ENCODE peak calls at places on chromosomes 5 and 9, in six cellular contexts. T, F, O, X, Y and A are unnamed samples.

GRCh38 chr5:76345582-76345981 is 57.5 kb upstream of the IQGAP2 start:
- DNase-seq in F (no peak), O (no peak), Y (no peak), T (no peak), X (no peak), A (no peak)

GRCh38 chr5:163565931-163566608 is 60.7 kb downstream of the MAT2B start:
- DNase-seq in T (peak), O (no peak), X (peak), Y (peak), F (peak), A (no peak)

GRCh38 chr9:114033397-114034103 is 44.5 kb downstream of the AMBP start:
- DNase-seq in O (peak), Y (no peak), X (peak), T (no peak), F (no peak), A (peak)

GRCh38 chr5:112372543-112372942 is 46.5 kb downstream of the EPB41L4A start:
- DNase-seq in F (no peak), X (no peak), T (no peak), O (no peak), Y (no peak), A (no peak)

GRCh38 chr9:17695482-17695881 is 116.6 kb downstream of the SH3GL2 start:
- DNase-seq in Y (no peak), O (no peak), X (no peak), F (no peak), T (no peak), A (no peak)

GRCh38 chr9:115385383-115386122 is 267.6 kb upstream of the TNC start:
- DNase-seq in O (no peak), X (no peak), Y (no peak), T (no peak), F (no peak), A (no peak)

GRCh38 chr5:62093981-62094380 is 212.0 kb upstream of the KIF2A start:
- DNase-seq in F (no peak), Y (no peak), T (no peak), O (no peak), X (peak), A (no peak)

GRCh38 chr5:178247481-178248456 is 15.2 kb upstream of the PHYKPL start:
- DNase-seq in X (no peak), F (no peak), Y (no peak), T (no peak), O (no peak), A (no peak)

GRCh38 chr9:30075451-30076199 is 2308.8 kb upstream of the ACO1 start:
- DNase-seq in O (no peak), T (no peak), Y (no peak), X (peak), F (no peak), A (no peak)

GRCh38 chr5:37786855-37787254 is 53.0 kb downstream of the GDNF start:
- DNase-seq in T (no peak), X (peak), Y (peak), O (no peak), F (no peak), A (no peak)

GRCh38 chr9:79382468-79382867 is 189.3 kb upstream of the TLE4 start:
- DNase-seq in T (no peak), O (no peak), X (no peak), F (no peak), Y (no peak), A (no peak)

GRCh38 chr5:134267366-134268018 is 41.6 kb upstream of the PPP2CA start:
- DNase-seq in X (peak), T (no peak), F (no peak), O (no peak), Y (no peak), A (no peak)

GRCh38 chr9:84846501-84847323 is 177.2 kb downstream of the NTRK2 start:
- DNase-seq in Y (no peak), O (no peak), X (no peak), T (no peak), F (no peak), A (no peak)

GRCh38 chr9:70049672-70050271 is 6.1 kb downstream of the MAMDC2 start:
- DNase-seq in Y (peak), O (peak), T (peak), F (peak), X (peak), A (peak)

GRCh38 chr9:26502311-26502710 is 390.3 kb downstream of the CAAP1 start:
- DNase-seq in O (no peak), T (no peak), F (no peak), X (no peak), Y (no peak), A (no peak)

GRCh38 chr9:136453326-136453725 is 13.7 kb upstream of the INPP5E start:
- DNase-seq in Y (no peak), T (no peak), F (no peak), X (no peak), O (no peak), A (no peak)

GRCh38 chr9:68747043-68747533 is 42.0 kb downstream of the PIP5K1B start:
- DNase-seq in O (no peak), F (no peak), X (no peak), T (no peak), Y (no peak), A (no peak)

GRCh38 chr5:138975098-138975847 is 100.1 kb upstream of the LRRTM2 start:
- DNase-seq in F (peak), X (peak), Y (peak), O (peak), T (peak), A (no peak)

GRCh38 chr5:50963647-50964584 is 297.5 kb downstream of the PARP8 start:
- DNase-seq in Y (no peak), X (no peak), O (no peak), F (no peak), T (no peak), A (no peak)

GRCh38 chr5:128252794-128253193 is 169.2 kb downstream of the SLC12A2 start:
- DNase-seq in T (no peak), Y (peak), O (no peak), F (no peak), X (peak), A (no peak)

GRCh38 chr9:113219186-113219936 is 1.7 kb downstream of the FKBP15 start:
- DNase-seq in X (no peak), Y (no peak), F (no peak), O (no peak), T (no peak), A (no peak)

GRCh38 chr9:90789862-90790261 is 11.8 kb upstream of the SYK start:
- DNase-seq in X (no peak), T (no peak), Y (no peak), F (no peak), O (no peak), A (no peak)

GRCh38 chr5:85545129-85545528 is 1072.6 kb upstream of the COX7C start:
- DNase-seq in X (no peak), O (no peak), F (no peak), T (no peak), Y (no peak), A (no peak)

GRCh38 chr9:23702311-23702922 is 123.6 kb downstream of the ELAVL2 start:
- DNase-seq in X (no peak), F (no peak), O (no peak), T (no peak), Y (no peak), A (no peak)

GRCh38 chr9:23701291-23701690 is 124.7 kb downstream of the ELAVL2 start:
- DNase-seq in O (no peak), Y (no peak), F (no peak), X (no peak), T (no peak), A (no peak)

GRCh38 chr9:23707249-23707648 is 118.8 kb downstream of the ELAVL2 start:
- DNase-seq in F (no peak), T (no peak), X (no peak), Y (no peak), O (no peak), A (no peak)
- TF ChIP-seq CTCF in F (no peak), T (no peak), X (no peak), Y (no peak), O (no peak), A (no peak)

GRCh38 chr9:1052908-1053590 is 2.9 kb downstream of the DMRT2 start:
- DNase-seq in X (no peak), F (no peak), Y (no peak), T (no peak), O (no peak), A (no peak)

GRCh38 chr9:1052119-1052907 is 2.2 kb downstream of the DMRT2 start:
- DNase-seq in T (no peak), Y (no peak), X (no peak), O (no peak), F (no peak), A (no peak)

GRCh38 chr9:1049641-1050040 is 516 bp upstream of the DMRT2 start:
- DNase-seq in Y (no peak), O (no peak), X (no peak), F (peak), T (no peak), A (no peak)

GRCh38 chr9:1050125-1050895 is at the start of gene DMRT2:
- DNase-seq in O (peak), X (peak), T (peak), Y (peak), F (peak), A (no peak)

DNA sequence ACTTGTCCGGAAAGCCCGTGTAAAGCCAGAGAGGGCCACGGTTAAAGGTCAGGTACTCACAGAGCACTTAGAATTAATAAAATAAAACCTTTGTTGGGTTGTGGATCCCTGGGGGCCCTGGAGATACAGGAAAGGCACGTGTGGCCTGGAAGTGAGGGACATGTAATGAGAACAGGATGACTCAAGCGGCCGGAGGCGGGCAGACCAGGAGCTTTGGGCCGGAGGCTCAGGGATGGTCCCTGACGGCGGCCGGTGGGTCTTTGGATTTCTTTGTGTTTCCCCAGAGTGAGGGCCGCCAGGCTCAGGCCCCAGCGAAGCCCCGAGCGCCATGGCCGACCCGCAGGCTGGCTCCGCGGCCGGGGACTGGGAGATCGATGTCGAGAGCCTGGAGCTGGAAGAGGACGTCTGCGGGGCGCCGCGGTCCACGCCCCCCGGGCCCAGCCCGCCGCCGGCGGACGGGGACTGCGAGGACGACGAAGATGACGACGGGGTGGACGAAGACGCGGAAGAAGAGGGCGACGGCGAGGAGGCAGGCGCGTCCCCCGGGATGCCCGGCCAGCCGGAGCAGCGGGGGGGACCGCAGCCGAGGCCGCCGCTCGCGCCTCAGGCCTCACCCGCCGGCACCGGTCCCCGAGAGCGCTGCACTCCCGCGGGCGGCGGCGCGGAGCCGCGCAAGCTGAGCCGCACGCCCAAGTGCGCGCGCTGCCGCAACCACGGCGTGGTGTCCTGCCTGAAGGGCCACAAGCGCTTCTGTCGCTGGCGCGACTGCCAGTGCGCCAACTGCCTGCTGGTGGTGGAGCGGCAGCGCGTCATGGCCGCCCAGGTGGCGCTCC is 1.3 kb downstream of the DMRT2 start:
- DNase-seq in T (no peak), X (no peak), F (peak), O (no peak), Y (no peak), A (no peak)
- H3K4me3 ChIP-seq in T (peak), X (no peak), F (peak), O (peak), Y (peak), A (peak)

GRCh38 chr5:78632467-78632866 is 16.1 kb downstream of the LHFPL2 start:
- DNase-seq in Y (no peak), O (no peak), F (no peak), T (no peak), X (no peak), A (no peak)

GRCh38 chr5:78631931-78632330 is 16.6 kb downstream of the LHFPL2 start:
- DNase-seq in F (no peak), X (no peak), T (no peak), Y (no peak), O (no peak), A (no peak)

GRCh38 chr5:78636682-78637081 is 11.9 kb downstream of the LHFPL2 start:
- DNase-seq in T (no peak), F (no peak), Y (no peak), O (no peak), X (no peak), A (no peak)

GRCh38 chr5:78633710-78634109 is 14.9 kb downstream of the LHFPL2 start:
- DNase-seq in F (no peak), O (no peak), T (no peak), X (no peak), Y (peak), A (no peak)

GRCh38 chr5:78634634-78635033 is 13.9 kb downstream of the LHFPL2 start:
- DNase-seq in O (no peak), T (no peak), Y (no peak), F (no peak), X (no peak), A (no peak)
- TF ChIP-seq CTCF in O (no peak), T (no peak), Y (peak), F (no peak), X (no peak), A (no peak)

DNA sequence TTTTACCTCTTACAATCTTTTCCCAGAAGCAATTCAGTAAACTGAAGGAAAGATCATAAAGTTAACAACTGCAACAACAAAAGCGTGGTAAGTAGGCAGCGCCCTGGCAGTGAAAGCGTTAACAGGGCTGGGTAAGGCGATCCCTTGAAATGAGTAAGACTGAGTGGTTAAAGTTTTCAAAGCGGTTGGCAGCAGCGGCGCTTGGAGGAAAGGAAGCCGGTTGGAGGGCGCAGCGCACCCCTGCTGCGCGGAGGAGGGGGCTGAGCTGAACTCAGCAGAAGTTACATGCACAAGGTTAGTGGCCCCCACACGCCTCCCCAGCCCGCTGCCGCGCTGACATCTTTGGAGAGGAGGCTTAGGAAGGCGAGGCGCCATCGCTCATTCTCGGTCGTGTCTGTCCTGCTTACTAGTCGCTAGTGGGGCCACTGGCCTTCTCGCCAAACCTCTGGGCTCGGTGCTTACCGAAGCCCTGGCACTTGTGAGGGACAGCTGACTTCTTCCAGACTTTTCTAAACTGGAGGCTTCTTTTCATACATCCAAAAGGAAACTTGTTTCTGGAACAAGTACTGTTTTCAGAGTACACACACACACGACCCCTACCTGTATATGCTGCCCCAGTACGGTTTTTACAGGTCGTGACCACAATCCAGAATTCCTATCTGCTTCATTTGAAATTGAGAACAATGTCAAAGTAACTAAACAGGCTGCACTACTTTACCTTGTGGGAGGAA is at the start of gene SH3RF2:
- DNase-seq in X (peak), F (peak), O (peak), T (peak), Y (peak), A (peak)
- H3K4me3 ChIP-seq in X (peak), F (peak), O (peak), T (peak), Y (peak), A (peak)

GRCh38 chr9:13688990-13689600 is 409.6 kb upstream of the MPDZ start:
- DNase-seq in O (no peak), T (no peak), X (peak), Y (no peak), F (no peak), A (no peak)
- TF ChIP-seq CTCF in O (no peak), T (peak), X (peak), Y (peak), F (no peak), A (no peak)

GRCh38 chr5:73450041-73450598 is 1.5 kb upstream of the FOXD1 start:
- DNase-seq in O (no peak), T (no peak), Y (no peak), X (no peak), F (no peak), A (no peak)

GRCh38 chr5:73451218-73452130 is 2.9 kb upstream of the FOXD1 start:
- DNase-seq in O (no peak), Y (peak), X (peak), F (peak), T (peak), A (no peak)

GRCh38 chr5:73454379-73455036 is 5.9 kb upstream of the FOXD1 start:
- DNase-seq in F (peak), Y (no peak), X (peak), T (no peak), O (no peak), A (no peak)

GRCh38 chr5:73450672-73451217 is 2.2 kb upstream of the FOXD1 start:
- DNase-seq in O (no peak), Y (no peak), F (no peak), T (no peak), X (peak), A (no peak)

GRCh38 chr5:73452215-73452614 is 3.6 kb upstream of the FOXD1 start:
- DNase-seq in O (no peak), F (no peak), Y (no peak), T (no peak), X (no peak), A (no peak)
- H3K4me3 ChIP-seq in O (no peak), F (no peak), Y (no peak), T (no peak), X (no peak), A (no peak)

GRCh38 chr9:134774991-134775540 is 105.5 kb upstream of the FCN2 start:
- DNase-seq in F (no peak), X (no peak), O (no peak), Y (no peak), T (no peak), A (no peak)
- TF ChIP-seq CTCF in F (no peak), X (no peak), O (no peak), Y (no peak), T (no peak), A (no peak)